ENCODE peak calls at places on chromosomes 3 and 15, in six cellular contexts. K is neural crest cell, N is GM19239, D is H9, H is HFFc6, Q is GDM1. A is an unnamed sample.
A peak's percentile ranks its signal among the peaks of the same experiment; 100 is the strongest.

GRCh38 chr3:124364230-124365022 is 365.8 kb upstream of the UMPS start:
- DNase-seq in H (no peak), K (no peak), Q (no peak), D (no peak), N (no peak), A (no peak)

GRCh38 chr3:120214161-120214560 is 70.9 kb downstream of the GPR156 start:
- DNase-seq in D (no peak), K (no peak), H (no peak), Q (no peak), N (no peak), A (no peak)

GRCh38 chr15:85785887-85786777 is 8.6 kb downstream of the KLHL25 start:
- DNase-seq in Q (no peak), N (no peak), D (no peak), K (no peak), H (no peak), A (peak; percentile 65)

GRCh38 chr15:25426896-25427610 is 11.8 kb downstream of the UBE3A start:
- DNase-seq in H (no peak), K (no peak), Q (no peak), N (no peak), D (no peak), A (no peak)

GRCh38 chr3:184663756-184664155 is 48.1 kb downstream of the MAGEF1 start:
- DNase-seq in H (peak; percentile 6), N (no peak), D (no peak), K (no peak), Q (no peak), A (peak; percentile 44)

GRCh38 chr3:123652346-123652984 is 67.6 kb upstream of the HACD2 start:
- DNase-seq in D (peak; percentile 84), K (peak; percentile 87), N (peak; percentile 62), Q (peak; percentile 39), H (peak; percentile 58), A (peak; percentile 97)

GRCh38 chr15:47846128-47846868 is 129.0 kb downstream of the SEMA6D start:
- DNase-seq in D (no peak), Q (no peak), N (no peak), H (no peak), K (no peak), A (no peak)

GRCh38 chr3:52056521-52056967 is at the start of gene DUSP7:
- DNase-seq in N (peak; percentile 71), D (peak; percentile 58), H (no peak), K (peak; percentile 64), Q (peak; percentile 73), A (peak; percentile 81)

GRCh38 chr15:65484876-65485275 is 32.6 kb downstream of the DPP8 start:
- DNase-seq in H (no peak), K (no peak), N (no peak), D (no peak), Q (no peak), A (no peak)

GRCh38 chr3:173586176-173586575 is 188.6 kb downstream of the NLGN1 start:
- DNase-seq in D (no peak), H (peak; percentile 16), N (no peak), K (no peak), Q (no peak), A (no peak)

GRCh38 chr3:7728566-7729519 is 772.8 kb upstream of the LMCD1 start:
- DNase-seq in Q (no peak), D (no peak), N (no peak), K (no peak), H (no peak), A (no peak)

GRCh38 chr3:16127257-16127656 is 47.2 kb upstream of the GALNT15 start:
- DNase-seq in Q (no peak), H (no peak), K (no peak), N (no peak), D (no peak), A (no peak)

GRCh38 chr3:184176377-184177330 is 2.0 kb downstream of the AP2M1 start:
- DNase-seq in D (peak; percentile 94), Q (peak; percentile 38), H (peak; percentile 96), K (peak; percentile 40), N (no peak), A (peak; percentile 98)

GRCh38 chr3:134295930-134296329 is 45.3 kb upstream of the RYK start:
- DNase-seq in D (no peak), H (no peak), N (no peak), K (no peak), Q (no peak), A (no peak)

GRCh38 chr3:42723146-42723683 is 20.6 kb upstream of the HHATL start:
- DNase-seq in N (no peak), K (no peak), Q (no peak), D (no peak), H (no peak), A (no peak)

GRCh38 chr15:101597360-101597928 is 54.7 kb downstream of the TM2D3 start:
- DNase-seq in N (no peak), K (no peak), H (no peak), Q (no peak), D (no peak), A (no peak)

GRCh38 chr3:98855811-98856400 is 45.6 kb downstream of the DCBLD2 start:
- DNase-seq in Q (no peak), N (no peak), D (no peak), K (no peak), H (peak; percentile 88), A (no peak)

GRCh38 chr3:100463002-100463401 is 29.4 kb upstream of the TMEM45A start:
- DNase-seq in D (no peak), H (peak; percentile 74), K (peak; percentile 12), N (peak; percentile 41), Q (peak; percentile 39), A (peak; percentile 54)

GRCh38 chr3:74267583-74268184 is 346.8 kb downstream of the CNTN3 start:
- DNase-seq in H (peak; percentile 35), K (peak; percentile 36), N (peak; percentile 1), D (peak; percentile 52), Q (peak; percentile 13), A (peak; percentile 77)

GRCh38 chr15:75149911-75150709 is 51.6 kb upstream of the C15orf39 start:
- DNase-seq in H (peak; percentile 96), K (no peak), Q (no peak), N (no peak), D (no peak), A (no peak)

GRCh38 chr3:149547954-149548728 is 73.6 kb downstream of the TM4SF4 start:
- DNase-seq in N (no peak), H (peak; percentile 74), K (no peak), Q (no peak), D (no peak), A (no peak)

GRCh38 chr3:126019683-126020082 is 50.7 kb downstream of the ROPN1B start:
- DNase-seq in K (no peak), D (peak; percentile 15), H (no peak), N (no peak), Q (no peak), A (no peak)

GRCh38 chr3:161600185-161600584 is 103.6 kb downstream of the OTOL1 start:
- DNase-seq in H (no peak), N (no peak), D (no peak), K (no peak), Q (no peak), A (no peak)

GRCh38 chr15:68615811-68616210 is 37.0 kb downstream of the CORO2B start:
- DNase-seq in Q (no peak), N (no peak), K (no peak), D (no peak), H (no peak), A (no peak)

GRCh38 chr3:145191543-145191942 is 969.4 kb downstream of the PLOD2 start:
- DNase-seq in Q (no peak), H (no peak), D (no peak), K (no peak), N (no peak), A (no peak)

GRCh38 chr3:52259035-52259434 is 13.5 kb downstream of the PPM1M start:
- DNase-seq in D (no peak), N (no peak), Q (no peak), H (no peak), K (no peak), A (no peak)

GRCh38 chr15:38781196-38781595 is 216.6 kb upstream of the RASGRP1 start:
- DNase-seq in Q (no peak), D (no peak), H (no peak), N (no peak), K (no peak), A (no peak)

GRCh38 chr3:35944915-35945710 is 305.8 kb downstream of the ARPP21 start:
- DNase-seq in N (no peak), K (no peak), D (no peak), H (peak; percentile 9), Q (no peak), A (no peak)

GRCh38 chr3:188584162-188584529 is 430.2 kb downstream of the LPP start:
- DNase-seq in K (no peak), N (no peak), D (no peak), Q (no peak), H (peak; percentile 58), A (no peak)

GRCh38 chr3:188001052-188001567 is 152.8 kb upstream of the LPP start:
- DNase-seq in Q (no peak), H (no peak), N (no peak), D (no peak), K (no peak), A (no peak)

GRCh38 chr3:11629716-11630115 is 14.0 kb downstream of the VGLL4 start:
- DNase-seq in N (no peak), Q (no peak), K (no peak), H (peak; percentile 83), D (no peak), A (no peak)

GRCh38 chr15:94164202-94164807 is 67.1 kb upstream of the MCTP2 start:
- DNase-seq in H (peak; percentile 50), Q (peak; percentile 26), N (peak; percentile 16), D (peak; percentile 67), K (peak; percentile 77), A (peak; percentile 91)

GRCh38 chr3:46670000-46670890 is 23.2 kb downstream of the ALS2CL start:
- DNase-seq in K (no peak), D (peak; percentile 21), N (no peak), Q (no peak), H (no peak), A (peak; percentile 33)

GRCh38 chr3:52609316-52609815 is 73.0 kb downstream of the UQCC5 start:
- DNase-seq in K (no peak), H (no peak), Q (no peak), D (no peak), N (no peak), A (no peak)

GRCh38 chr3:34947849-34948248 is 691.5 kb upstream of the ARPP21 start:
- DNase-seq in K (no peak), Q (no peak), H (no peak), N (no peak), D (no peak), A (no peak)

A was measured in endodermal cell.